ENCODE peak calls at places on chromosomes 12 and 14, in five cellular contexts. Y is suprapubic skin, P is GM23248, L is Peyer's patch, H is tibial nerve. I is an unnamed sample.

GRCh38 chr12:77617818-77618217 is 212.9 kb upstream of the NAV3 start:
- DNase-seq in Y (no peak), P (no peak), L (no peak), H (no peak), I (no peak)

GRCh38 chr12:69645031-69645430 is 34.3 kb upstream of the LRRC10 start:
- DNase-seq in Y (no peak), P (peak; percentile 70), L (no peak), H (no peak), I (no peak)

GRCh38 chr12:93521225-93521854 is 51.1 kb upstream of the SOCS2 start:
- DNase-seq in Y (no peak), P (no peak), L (no peak), H (no peak), I (no peak)

GRCh38 chr12:18895946-18896345 is 158.0 kb downstream of the CAPZA3 start:
- DNase-seq in Y (no peak), P (no peak), L (no peak), H (no peak), I (no peak)

GRCh38 chr12:128583453-128583852 is 240.3 kb downstream of the SLC15A4 start:
- DNase-seq in Y (no peak), P (no peak), L (no peak), H (no peak), I (no peak)

GRCh38 chr12:51076235-51076930 is 7.0 kb downstream of the CSRNP2 start:
- DNase-seq in Y (peak; percentile 48), P (no peak), L (no peak), H (no peak), I (no peak)

GRCh38 chr12:18422849-18423248 is 161.5 kb downstream of the PIK3C2G start:
- DNase-seq in Y (no peak), P (peak; percentile 81), L (no peak), H (no peak), I (no peak)

GRCh38 chr12:113862570-113863454 is 103.3 kb downstream of the RBM19 start:
- DNase-seq in Y (no peak), P (peak; percentile 14), L (no peak), H (no peak), I (no peak)

GRCh38 chr14:101501858-101502615 is 59.3 kb upstream of the DIO3 start:
- DNase-seq in Y (peak; percentile 55), P (no peak), L (peak; percentile 30), H (no peak), I (no peak)

GRCh38 chr14:83433618-83434017 is 1900.0 kb upstream of the SEL1L start:
- DNase-seq in Y (no peak), P (no peak), L (no peak), H (no peak), I (no peak)

GRCh38 chr14:53663709-53664108 is 292.9 kb downstream of the BMP4 start:
- DNase-seq in Y (no peak), P (peak; percentile 4), L (peak; percentile 44), H (no peak), I (no peak)

GRCh38 chr12:102197789-102198188 is at the start of gene PMCH:
- DNase-seq in Y (no peak), P (peak; percentile 43), L (no peak), H (no peak), I (no peak)

GRCh38 chr12:131103614-131104463 is 150.1 kb downstream of the ADGRD1 start:
- DNase-seq in Y (peak; percentile 76), P (no peak), L (peak; percentile 48), H (no peak), I (no peak)

GRCh38 chr14:70245026-70245425 is 56.3 kb upstream of the SLC8A3 start:
- DNase-seq in Y (no peak), P (no peak), L (no peak), H (no peak), I (no peak)

GRCh38 chr12:108712164-108712924 is 19.0 kb downstream of the CORO1C start:
- DNase-seq in Y (no peak), P (no peak), L (no peak), H (no peak), I (no peak)

GRCh38 chr14:82811246-82811645 is 1277.6 kb upstream of the SEL1L start:
- DNase-seq in Y (no peak), P (no peak), L (no peak), H (no peak), I (no peak)

DNA sequence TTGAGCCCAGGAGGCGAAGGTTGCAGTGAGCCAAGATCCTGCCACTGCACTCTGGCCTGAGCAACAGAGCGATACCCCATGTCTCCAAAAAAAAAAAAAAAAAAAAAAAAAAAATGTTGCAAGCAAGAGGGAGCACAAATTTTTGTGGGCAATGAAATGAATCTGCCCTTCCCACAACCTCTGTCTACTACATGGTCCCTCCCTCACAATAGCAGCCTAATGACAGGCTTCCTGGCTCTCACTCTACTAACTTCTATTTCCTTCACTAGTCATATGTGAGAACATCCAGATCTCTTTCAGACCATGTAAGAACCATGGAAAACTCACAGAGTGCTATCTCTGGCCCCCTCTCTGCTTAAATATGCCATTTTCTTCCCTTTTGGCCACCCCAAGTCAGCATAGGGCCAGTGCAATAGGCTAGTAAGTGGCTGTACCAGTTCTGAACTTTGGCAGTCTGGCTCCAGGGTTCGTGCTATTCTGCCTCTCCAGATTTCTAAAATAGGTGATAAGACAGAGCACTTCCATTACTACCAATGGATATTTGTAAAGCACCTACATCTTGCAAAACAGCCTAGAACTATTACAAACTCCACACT is 7.1 kb downstream of the OSBPL8 start:
- DNase-seq in Y (no peak), P (peak; percentile 40), L (no peak), H (no peak), I (no peak)
- H3K4me1 ChIP-seq in Y (peaks cover 45% of the 10 kb centered on the region), P (peaks cover 56% of the 10 kb centered on the region), L (peaks cover 4% of the 10 kb centered on the region), H (no peaks in the 10 kb centered on the region), I (peaks cover 81% of the 10 kb centered on the region)

GRCh38 chr12:53667080-53667479 is 8.8 kb downstream of the ATP5MC2 start:
- DNase-seq in Y (no peak), P (no peak), L (no peak), H (no peak), I (no peak)
- H3K27ac ChIP-seq in Y (no peak overlapping the region), P (no peak overlapping the region), L (no peak overlapping the region), H (no peak overlapping the region), I (no peak overlapping the region)

GRCh38 chr14:96710060-96710636 is 87.0 kb upstream of the VRK1 start:
- DNase-seq in Y (no peak), P (no peak), L (no peak), H (no peak), I (no peak)
- H3K4me3 ChIP-seq in Y (no peak overlapping the region), P (no peak overlapping the region), L (no peak overlapping the region), H (no peak overlapping the region), I (no peak overlapping the region)

GRCh38 chr14:91396959-91397815 is 20.4 kb downstream of the CCDC88C start:
- DNase-seq in Y (no peak), P (no peak), L (peak; percentile 82), H (no peak), I (no peak)

GRCh38 chr14:91399868-91400640 is 17.6 kb downstream of the CCDC88C start:
- DNase-seq in Y (no peak), P (no peak), L (peak; percentile 74), H (no peak), I (peak; percentile 46)

GRCh38 chr14:91395998-91396660 is 21.5 kb downstream of the CCDC88C start:
- DNase-seq in Y (no peak), P (no peak), L (no peak), H (no peak), I (no peak)

GRCh38 chr14:91398707-91399106 is 18.9 kb downstream of the CCDC88C start:
- DNase-seq in Y (no peak), P (no peak), L (no peak), H (no peak), I (no peak)

DNA sequence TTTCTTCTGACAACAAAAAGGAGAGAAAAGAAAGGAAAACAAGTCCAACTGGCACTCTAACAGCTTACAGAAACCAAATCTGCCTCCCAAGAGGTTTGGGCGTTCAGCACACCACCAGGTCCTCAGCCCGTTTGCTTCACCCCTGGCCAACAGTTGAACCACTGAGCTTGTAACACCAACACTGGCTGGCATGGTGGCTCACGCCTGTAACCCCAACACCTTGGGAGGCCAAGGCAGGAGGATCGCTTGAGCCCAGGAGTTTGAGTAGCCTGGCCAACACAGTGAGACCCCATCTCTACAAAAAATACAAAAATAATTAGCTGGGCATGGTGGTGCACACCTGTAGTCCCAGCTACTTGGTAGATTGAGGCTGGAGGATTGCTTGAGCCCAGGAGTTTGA is 19.4 kb downstream of the CCDC88C start:
- DNase-seq in Y (no peak), P (no peak), L (no peak), H (no peak), I (no peak)
- H3K4me1 ChIP-seq in Y (peaks cover 42% of the 10 kb centered on the region), P (no peaks in the 10 kb centered on the region), L (peaks cover 48% of the 10 kb centered on the region), H (no peaks in the 10 kb centered on the region), I (peaks cover 92% of the 10 kb centered on the region)

GRCh38 chr12:123441523-123442164 is 5.2 kb upstream of the RILPL2 start:
- DNase-seq in Y (no peak), P (no peak), L (no peak), H (no peak), I (no peak)

GRCh38 chr12:123431951-123432886 is 4.3 kb downstream of the RILPL2 start:
- DNase-seq in Y (no peak), P (peak; percentile 35), L (no peak), H (no peak), I (no peak)

GRCh38 chr12:123433615-123434014 is 2.9 kb downstream of the RILPL2 start:
- DNase-seq in Y (no peak), P (no peak), L (no peak), H (no peak), I (no peak)

GRCh38 chr12:123435636-123436016 is 858 bp downstream of the RILPL2 start:
- DNase-seq in Y (no peak), P (no peak), L (no peak), H (no peak), I (no peak)

DNA sequence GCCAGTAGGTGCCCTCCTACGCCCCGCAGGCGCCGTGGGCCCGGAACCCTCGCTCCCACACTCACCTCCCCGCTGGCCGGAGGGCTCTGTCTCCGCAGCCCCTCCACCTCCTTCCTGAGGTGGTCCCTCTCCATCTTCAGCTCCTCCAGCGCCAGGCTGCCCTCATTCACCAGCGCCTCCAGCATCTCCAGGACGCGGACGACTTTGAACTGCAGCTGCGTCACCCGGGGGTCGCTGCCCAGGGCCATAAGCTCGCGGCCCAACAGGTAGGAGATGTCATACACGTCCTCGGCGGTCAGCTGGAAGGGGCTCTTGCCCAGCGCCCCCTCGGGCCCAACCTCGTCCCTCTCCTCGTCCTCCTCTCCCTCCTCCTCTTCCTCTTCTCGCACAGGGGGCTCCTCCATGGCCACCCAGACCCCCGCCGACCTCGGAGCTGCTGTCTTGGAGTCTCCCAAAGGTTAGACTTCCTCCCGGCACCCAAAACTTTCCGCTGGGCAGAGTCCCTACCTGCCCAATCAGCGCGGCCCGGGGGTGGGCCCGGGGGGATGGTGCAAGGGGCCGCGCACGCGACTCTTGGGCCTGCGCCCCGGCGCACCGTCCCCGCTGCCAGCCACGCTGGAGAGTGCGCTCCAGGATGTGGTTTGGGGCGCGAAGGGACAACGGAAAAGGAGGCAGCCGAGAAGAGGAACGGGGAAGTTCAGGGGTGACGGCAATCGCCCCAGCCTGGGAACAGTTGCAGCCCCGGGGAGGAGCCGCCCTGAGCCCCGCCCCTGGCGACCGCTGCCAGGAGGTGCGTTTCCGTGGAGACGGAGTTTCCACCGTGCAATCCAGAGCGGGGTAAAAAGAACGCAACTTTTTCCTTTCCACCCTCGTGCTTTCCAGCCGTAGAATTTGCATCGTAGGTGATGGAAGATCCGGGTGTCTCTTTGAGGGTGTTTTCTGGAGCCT is at the start of gene RILPL2:
- DNase-seq in Y (peak; percentile 96), P (peak; percentile 93), L (peak; percentile 88), H (peak; percentile 82), I (peak; percentile 81)
- H3K27ac ChIP-seq in Y (peak within 1 kb of the TSS; percentile 67), P (peak within 1 kb of the TSS; percentile 64), L (peak within 1 kb of the TSS; percentile 82), H (no peak within 1 kb of the TSS), I (peak within 1 kb of the TSS; percentile 60)

DNA sequence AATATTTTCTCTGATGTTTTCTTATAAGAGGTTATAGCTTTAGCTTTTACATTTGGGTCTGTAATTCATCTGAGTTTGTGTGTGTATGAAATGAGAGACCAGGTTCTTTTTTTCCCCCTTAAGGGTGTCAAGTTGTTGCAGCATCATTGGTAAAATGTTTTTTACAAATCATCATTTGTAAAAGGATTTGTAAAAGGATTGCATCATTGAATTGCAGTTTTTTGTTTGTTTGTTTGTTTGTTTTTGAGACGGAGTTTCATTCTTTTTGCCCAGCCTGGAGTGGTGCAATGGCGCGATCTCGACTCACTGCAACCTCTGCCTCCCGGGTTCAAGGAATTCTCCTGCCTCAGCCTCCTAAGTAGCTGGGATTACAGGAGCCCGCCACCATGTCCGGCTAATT is 31.1 kb downstream of the MAPKAPK5 start:
- DNase-seq in Y (no peak), P (no peak), L (no peak), H (no peak), I (no peak)
- H3K4me3 ChIP-seq in Y (no peak overlapping the region), P (no peak overlapping the region), L (no peak overlapping the region), H (no peak overlapping the region), I (no peak overlapping the region)

I was measured in CD8-positive, alpha-beta T cell.